ENCODE peak calls at places on chromosome 1, in seven cellular contexts. T is choroid plexus epithelial cell, S is stomach, X is Calu3, F is mucosa of descending colon, L is OCI-LY7, Y is upper lobe of right lung. N is an unnamed sample.

GRCh38 chr1:171254859-171255258 is 6.6 kb downstream of the FMO1 start:
- DNase-seq in T (peak), S (no peak), X (no peak), F (no peak), L (no peak), Y (no peak), N (no peak)

GRCh38 chr1:35324486-35324885 is 56.0 kb downstream of the ZMYM4 start:
- DNase-seq in T (peak), S (no peak), X (no peak), F (no peak), L (no peak), Y (no peak), N (no peak)

GRCh38 chr1:59673575-59674467 is 140.9 kb upstream of the HOOK1 start:
- DNase-seq in T (no peak), S (peak), X (peak), F (peak), L (no peak), Y (peak), N (no peak)

GRCh38 chr1:152392909-152393308 is 21.2 kb downstream of the CRNN start:
- DNase-seq in T (no peak), S (no peak), X (peak), F (no peak), L (no peak), Y (no peak), N (no peak)

GRCh38 chr1:198845851-198846250 is 207.0 kb downstream of the PTPRC start:
- DNase-seq in T (peak), S (no peak), X (no peak), F (no peak), L (no peak), Y (no peak), N (no peak)

GRCh38 chr1:87615917-87616316 is 287.2 kb downstream of the LMO4 start:
- DNase-seq in T (no peak), S (no peak), X (no peak), F (no peak), L (no peak), Y (no peak), N (no peak)

GRCh38 chr1:15236226-15237145 is 10.5 kb upstream of the FHAD1 start:
- DNase-seq in T (no peak), S (no peak), X (no peak), F (no peak), L (no peak), Y (no peak), N (peak)

GRCh38 chr1:11059166-11059989 is 440 bp downstream of the SRM start:
- DNase-seq in T (peak), S (no peak), X (no peak), F (no peak), L (peak), Y (peak), N (no peak)

GRCh38 chr1:41400235-41400634 is 39.0 kb downstream of the FOXO6 start:
- DNase-seq in T (no peak), S (peak), X (no peak), F (no peak), L (no peak), Y (no peak), N (no peak)

GRCh38 chr1:214503553-214503952 is 47.8 kb downstream of the PTPN14 start:
- DNase-seq in T (no peak), S (no peak), X (no peak), F (no peak), L (no peak), Y (no peak), N (no peak)

GRCh38 chr1:44131411-44131810 is 10.0 kb downstream of the KLF18 start:
- DNase-seq in T (no peak), S (no peak), X (no peak), F (no peak), L (no peak), Y (no peak), N (peak)

GRCh38 chr1:27858072-27858948 is 14.0 kb upstream of the THEMIS2 start:
- DNase-seq in T (peak), S (peak), X (peak), F (peak), L (peak), Y (peak), N (peak)

GRCh38 chr1:18739956-18740355 is 109.3 kb downstream of the PAX7 start:
- DNase-seq in T (no peak), S (no peak), X (no peak), F (no peak), L (no peak), Y (peak), N (no peak)

GRCh38 chr1:211420389-211420788 is 71.6 kb downstream of the RD3 start:
- DNase-seq in T (peak), S (no peak), X (no peak), F (no peak), L (no peak), Y (no peak), N (no peak)

GRCh38 chr1:86778510-86779218 is 74.3 kb downstream of the SH3GLB1 start:
- DNase-seq in T (peak), S (no peak), X (no peak), F (no peak), L (no peak), Y (no peak), N (no peak)

GRCh38 chr1:67987046-67987799 is 63.2 kb downstream of the DIRAS3 start:
- DNase-seq in T (peak), S (no peak), X (no peak), F (no peak), L (no peak), Y (no peak), N (no peak)

GRCh38 chr1:1058921-1059493 is 15.1 kb downstream of the RNF223 start:
- DNase-seq in T (no peak), S (no peak), X (peak), F (no peak), L (no peak), Y (no peak), N (no peak)

GRCh38 chr1:51032936-51033335 is 62.9 kb downstream of the CDKN2C start:
- DNase-seq in T (no peak), S (no peak), X (no peak), F (no peak), L (no peak), Y (no peak), N (no peak)

GRCh38 chr1:42981871-42982270 is 23.2 kb upstream of the SLC2A1 start:
- DNase-seq in T (no peak), S (no peak), X (no peak), F (no peak), L (no peak), Y (no peak), N (no peak)

GRCh38 chr1:56645663-56646330 is 683 bp downstream of the PRKAA2 start:
- DNase-seq in T (no peak), S (peak), X (no peak), F (peak), L (no peak), Y (no peak), N (no peak)

GRCh38 chr1:48203287-48203900 is 19.1 kb upstream of the SLC5A9 start:
- DNase-seq in T (peak), S (no peak), X (peak), F (peak), L (peak), Y (no peak), N (no peak)

GRCh38 chr1:159068877-159069276 is 7.7 kb downstream of the AIM2 start:
- DNase-seq in T (peak), S (no peak), X (no peak), F (no peak), L (peak), Y (no peak), N (no peak)

GRCh38 chr1:99943238-99943794 is 26.5 kb upstream of the SLC35A3 start:
- DNase-seq in T (peak), S (no peak), X (no peak), F (no peak), L (no peak), Y (no peak), N (no peak)

GRCh38 chr1:8814870-8815269 is 2.6 kb downstream of the RERE start:
- DNase-seq in T (no peak), S (no peak), X (peak), F (peak), L (peak), Y (no peak), N (peak)

GRCh38 chr1:181676269-181676668 is 193.0 kb downstream of the CACNA1E start:
- DNase-seq in T (peak), S (peak), X (peak), F (peak), L (peak), Y (no peak), N (no peak)

GRCh38 chr1:207414606-207415108 is 39.5 kb upstream of the CR2 start:
- DNase-seq in T (no peak), S (no peak), X (no peak), F (peak), L (peak), Y (no peak), N (no peak)

GRCh38 chr1:96049759-96050409 is 671.7 kb upstream of the PTBP2 start:
- DNase-seq in T (peak), S (no peak), X (no peak), F (no peak), L (no peak), Y (no peak), N (no peak)

GRCh38 chr1:201408176-201408814 is 9.2 kb upstream of the LAD1 start:
- DNase-seq in T (peak), S (peak), X (peak), F (peak), L (peak), Y (peak), N (peak)

DNA sequence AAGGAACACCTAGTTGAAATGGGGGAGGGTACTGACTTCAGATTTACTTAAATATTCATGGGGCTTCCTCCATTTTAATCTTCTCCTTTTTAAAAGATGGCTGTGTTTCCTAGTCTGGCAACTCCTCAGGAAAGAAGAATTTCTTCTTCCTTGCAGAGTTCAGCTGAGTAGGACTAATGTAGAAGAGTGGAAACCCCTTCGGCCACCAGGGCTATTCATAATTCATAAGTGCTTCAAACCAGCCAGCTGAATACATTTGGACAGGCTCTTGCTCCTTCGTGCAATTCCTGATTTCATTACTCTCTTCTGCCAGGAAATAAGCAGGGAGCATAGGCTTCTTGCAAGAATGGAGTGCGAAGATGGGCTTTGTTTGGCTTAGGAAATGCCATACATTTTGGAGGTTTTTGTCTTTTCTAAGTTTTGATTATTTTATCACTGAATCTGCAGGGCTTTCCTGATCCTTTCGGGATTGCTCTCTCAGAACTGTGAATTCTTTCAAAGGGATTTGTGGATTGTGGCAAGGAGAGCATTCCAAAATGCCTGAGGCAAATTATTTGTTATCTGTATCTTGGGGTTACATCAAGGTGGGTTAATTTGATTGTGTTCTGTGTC is 179.5 kb upstream of the SGIP1 start:
- DNase-seq in T (peak), S (no peak), X (no peak), F (no peak), L (no peak), Y (no peak), N (no peak)
- TF ChIP-seq CTCF in T (peak), S (no peak), X (no peak), F (no peak), L (no peak), Y (no peak), N (peak)

DNA sequence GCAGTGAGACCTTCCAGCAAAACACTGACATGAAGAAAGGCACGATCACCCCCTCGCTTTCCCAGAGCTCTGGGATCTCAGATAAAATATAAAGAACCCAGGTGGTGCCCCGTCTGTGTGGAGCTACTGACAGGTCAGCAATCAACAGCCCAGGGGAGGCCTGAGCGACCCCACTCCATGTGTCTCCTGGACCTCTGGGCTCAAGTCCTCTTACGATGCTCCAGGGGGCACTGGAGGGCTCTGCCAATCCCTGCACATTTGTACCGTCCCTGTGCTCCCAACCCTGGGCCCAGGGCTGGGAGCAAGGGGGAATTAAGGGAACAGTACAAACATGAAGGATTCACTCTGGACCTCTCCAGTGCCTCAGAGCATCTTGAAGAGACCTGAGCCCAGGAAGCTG is 12.5 kb downstream of the S100A7A start:
- DNase-seq in T (no peak), S (no peak), X (no peak), F (no peak), L (no peak), Y (no peak), N (no peak)
- TF ChIP-seq CTCF in T (no peak), S (no peak), X (no peak), F (no peak), L (no peak), Y (no peak), N (no peak)

DNA sequence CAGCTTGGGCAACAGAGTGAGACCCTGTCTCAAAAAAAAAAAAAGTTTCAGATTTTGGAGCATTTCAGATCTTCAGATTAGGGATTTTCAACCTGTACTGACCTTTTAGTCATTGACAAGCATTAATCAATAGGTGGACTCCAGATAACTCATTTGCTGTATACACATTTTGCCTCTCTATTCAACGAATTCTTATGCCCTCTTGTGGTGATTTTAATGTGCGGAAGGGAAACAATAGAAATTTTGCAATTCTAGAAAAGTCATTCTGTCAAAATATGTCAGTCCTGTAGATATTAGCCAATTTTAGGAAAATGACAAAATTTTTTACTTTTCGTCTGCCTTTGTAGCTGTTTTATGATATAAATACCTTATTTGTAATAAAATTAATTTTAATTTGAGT is 11.6 kb upstream of the OR2G2 start:
- DNase-seq in T (peak), S (no peak), X (no peak), F (no peak), L (peak), Y (no peak), N (no peak)
- TF ChIP-seq CTCF in T (peak), S (no peak), X (no peak), F (no peak), L (peak), Y (peak), N (peak)

GRCh38 chr1:248622491-248623106 is 12.3 kb downstream of the OR2T11 start:
- DNase-seq in T (peak), S (no peak), X (peak), F (no peak), L (peak), Y (no peak), N (no peak)
- TF ChIP-seq CTCF in T (peak), S (no peak), X (no peak), F (no peak), L (peak), Y (peak), N (peak)

N was measured in type B pancreatic cell.